ENCODE peak calls at places on chromosomes 12 and 14, in four cellular contexts. L is stimulated activated CD4-positive, alpha-beta T cell treated with anti-CD3 and anti-CD28 coated beads, Interleukin-4, amount 100 ng/mL, for 48 hours; J is NCI-H524; T is NCI-H1105. C is an unnamed sample.

GRCh38 chr12:31122481-31122880 is 48.8 kb downstream of the DDX11 start:
- DNase-seq in L (no peak), J (no peak), T (no peak), C (no peak)

GRCh38 chr12:32519047-32519446 is 119.7 kb downstream of the FGD4 start:
- DNase-seq in L (no peak), J (no peak), T (no peak), C (no peak)

GRCh38 chr12:52784909-52785308 is 7.8 kb upstream of the KRT76 start:
- DNase-seq in L (no peak), J (no peak), T (no peak), C (no peak)

GRCh38 chr12:15757553-15758255 is 31.5 kb downstream of the EPS8 start:
- DNase-seq in L (no peak), J (no peak), T (no peak), C (no peak)

GRCh38 chr12:124941170-124941527 is 26.7 kb upstream of the UBC start:
- DNase-seq in L (no peak), J (no peak), T (no peak), C (no peak)

GRCh38 chr12:25775968-25776367 is 182.5 kb upstream of the RASSF8 start:
- DNase-seq in L (no peak), J (peak), T (no peak), C (peak)

GRCh38 chr12:9163392-9163791 is 44.8 kb downstream of the PZP start:
- DNase-seq in L (no peak), J (no peak), T (no peak), C (no peak)

GRCh38 chr12:76057316-76057715 is 25.7 kb upstream of the PHLDA1 start:
- DNase-seq in L (no peak), J (no peak), T (no peak), C (no peak)

GRCh38 chr14:63045612-63046320 is 508 bp upstream of the KCNH5 start:
- DNase-seq in L (no peak), J (peak), T (peak), C (peak)

GRCh38 chr14:37594916-37595808 is at the start of the genes FOXA1 and TTC6:
- DNase-seq in L (no peak), J (peak), T (peak), C (no peak)

GRCh38 chr14:50820786-50821185 is 10.2 kb downstream of the NIN start:
- DNase-seq in L (no peak), J (no peak), T (no peak), C (no peak)

GRCh38 chr12:121295746-121296617 is 527 bp downstream of the CAMKK2 start:
- DNase-seq in L (peak), J (peak), T (no peak), C (peak)

GRCh38 chr14:93274055-93274806 is 58.6 kb downstream of the BTBD7 start:
- DNase-seq in L (no peak), J (no peak), T (no peak), C (no peak)

GRCh38 chr12:90854136-90854689 is 100.8 kb downstream of the CCER1 start:
- DNase-seq in L (no peak), J (peak), T (peak), C (peak)

GRCh38 chr12:52382854-52383253 is 2.6 kb downstream of the KRT84 start:
- DNase-seq in L (no peak), J (no peak), T (no peak), C (no peak)

GRCh38 chr12:124830306-124830705 is 33.4 kb downstream of the SCARB1 start:
- DNase-seq in L (no peak), J (no peak), T (no peak), C (no peak)

GRCh38 chr12:913919-914718 is 35.4 kb downstream of the RAD52 start:
- DNase-seq in L (no peak), J (no peak), T (no peak), C (no peak)

GRCh38 chr12:113424915-113425823 is 3.0 kb downstream of the SDSL start:
- DNase-seq in L (peak), J (peak), T (no peak), C (no peak)

GRCh38 chr14:23093993-23094665 is 807 bp downstream of the ACIN1 start:
- DNase-seq in L (no peak), J (no peak), T (no peak), C (no peak)

GRCh38 chr12:5499566-5500325 is 67.8 kb downstream of the NTF3 start:
- DNase-seq in L (no peak), J (no peak), T (no peak), C (no peak)

GRCh38 chr12:109467978-109468676 is 9.0 kb downstream of the KCTD10 start:
- DNase-seq in L (no peak), J (no peak), T (no peak), C (no peak)

GRCh38 chr12:20212658-20213387 is 155.5 kb upstream of the PDE3A start:
- DNase-seq in L (no peak), J (peak), T (peak), C (peak)

GRCh38 chr12:11307143-11307542 is 3.1 kb downstream of the PRB4 start:
- DNase-seq in L (no peak), J (no peak), T (no peak), C (no peak)

GRCh38 chr14:72573725-72574426 is 320.0 kb downstream of the DPF3 start:
- DNase-seq in L (no peak), J (peak), T (no peak), C (no peak)

GRCh38 chr14:68784995-68785816 is 7.7 kb downstream of the ZFP36L1 start:
- DNase-seq in L (no peak), J (no peak), T (no peak), C (no peak)

GRCh38 chr12:91139264-91139663 is 28.0 kb upstream of the LUM start:
- DNase-seq in L (no peak), J (peak), T (no peak), C (no peak)

GRCh38 chr12:45730842-45731336 is 1.4 kb downstream of the ARID2 start:
- DNase-seq in L (no peak), J (peak), T (peak), C (no peak)

GRCh38 chr14:22255042-22255441 is 334.0 kb downstream of the DAD1 start:
- DNase-seq in L (no peak), J (no peak), T (no peak), C (no peak)

GRCh38 chr14:100687386-100687785 is 39.3 kb upstream of the DLK1 start:
- DNase-seq in L (no peak), J (no peak), T (no peak), C (no peak)

GRCh38 chr12:124438415-124439056 is 128.9 kb downstream of the NCOR2 start:
- DNase-seq in L (no peak), J (no peak), T (no peak), C (peak)

GRCh38 chr12:54560374-54560858 is 11.0 kb downstream of the PDE1B start:
- DNase-seq in L (peak), J (peak), T (no peak), C (peak)

GRCh38 chr12:84497819-84498218 is 414.8 kb downstream of the SLC6A15 start:
- DNase-seq in L (no peak), J (peak), T (peak), C (peak)

GRCh38 chr14:75307700-75308379 is 29.2 kb downstream of the FOS start:
- DNase-seq in L (peak), J (peak), T (peak), C (peak)

GRCh38 chr14:85688024-85688423 is 158.1 kb downstream of the FLRT2 start:
- DNase-seq in L (no peak), J (no peak), T (no peak), C (no peak)